ENCODE peak calls at places on chromosomes 4 and X, in six cellular contexts. Q is activated CD4-positive, alpha-beta T cell treated with anti-CD3 and anti-CD28 coated beads, Interleukin-2, amount 50 U/mL, for 1 hour; X is choroid plexus epithelial cell; K is SK-N-SH; W is stimulated activated effector memory CD8-positive, alpha-beta T cell treated with anti-CD3 and anti-CD28 coated beads, Interleukin-12 subunit alpha, Interleukin-12 subunit beta, amount 100 ng/mL, for 72 hours; S is NCI-H1048. F is an unnamed sample.
A peak's percentile ranks its signal among the peaks of the same experiment; 100 is the strongest.

GRCh38 chrX:97027384-97027922 is 143.7 kb downstream of the RPA4 start:
- DNase-seq in Q (no peak), X (peak; percentile 2), K (no peak), W (no peak), S (no peak), F (no peak)

GRCh38 chr4:92091335-92091734 is 212.4 kb upstream of the GRID2 start:
- DNase-seq in Q (no peak), X (peak; percentile 1), K (no peak), W (no peak), S (no peak), F (no peak)

GRCh38 chrX:129193357-129193756 is 329.9 kb downstream of the SMARCA1 start:
- DNase-seq in Q (no peak), X (no peak), K (no peak), W (no peak), S (no peak), F (no peak)

GRCh38 chrX:48864210-48864609 is 28.8 kb upstream of the PCSK1N start:
- DNase-seq in Q (no peak), X (peak; percentile 83), K (no peak), W (no peak), S (no peak), F (no peak)

GRCh38 chrX:153968754-153969124 is 2.9 kb downstream of the HCFC1 start:
- DNase-seq in Q (peak; percentile 46), X (no peak), K (no peak), W (no peak), S (no peak), F (peak; percentile 47)

GRCh38 chr4:125388653-125389052 is 73.9 kb downstream of the FAT4 start:
- DNase-seq in Q (no peak), X (peak; percentile 86), K (no peak), W (no peak), S (no peak), F (no peak)

GRCh38 chr4:105158837-105159236 is 12.2 kb downstream of the TET2 start:
- DNase-seq in Q (no peak), X (peak; percentile 67), K (no peak), W (no peak), S (peak; percentile 33), F (no peak)

GRCh38 chrX:11890843-11891514 is 132.9 kb downstream of the MSL3 start:
- DNase-seq in Q (no peak), X (no peak), K (no peak), W (no peak), S (no peak), F (no peak)

GRCh38 chr4:21697583-21697982 is 251.0 kb downstream of the KCNIP4 start:
- DNase-seq in Q (no peak), X (peak; percentile 60), K (peak; percentile 35), W (no peak), S (no peak), F (no peak)

GRCh38 chrX:111719426-111720210 is 38.6 kb downstream of the ALG13 start:
- DNase-seq in Q (no peak), X (peak; percentile 17), K (peak; percentile 2), W (no peak), S (no peak), F (no peak)

GRCh38 chr4:95107635-95108034 is 349.9 kb downstream of the BMPR1B start:
- DNase-seq in Q (no peak), X (peak; percentile 76), K (no peak), W (no peak), S (no peak), F (no peak)

GRCh38 chr4:89316931-89317366 is 9.3 kb upstream of the GPRIN3 start:
- DNase-seq in Q (peak; percentile 25), X (peak; percentile 77), K (no peak), W (no peak), S (no peak), F (peak; percentile 29)

GRCh38 chr4:85659626-85660213 is 184.8 kb downstream of the ARHGAP24 start:
- DNase-seq in Q (no peak), X (no peak), K (no peak), W (no peak), S (no peak), F (no peak)

GRCh38 chr4:121053601-121054143 is 18.7 kb downstream of the NDNF start:
- DNase-seq in Q (no peak), X (peak; percentile 18), K (no peak), W (no peak), S (no peak), F (no peak)

GRCh38 chr4:102620697-102621497 is 119.7 kb downstream of the NFKB1 start:
- DNase-seq in Q (no peak), X (peak; percentile 98), K (peak; percentile 33), W (no peak), S (peak; percentile 27), F (no peak)

GRCh38 chrX:40176256-40176978 is 78.7 kb upstream of the BCOR start:
- DNase-seq in Q (peak; percentile 73), X (peak; percentile 48), K (peak; percentile 74), W (peak; percentile 84), S (no peak), F (peak; percentile 81)

GRCh38 chr4:147482281-147482680 is 1.4 kb downstream of the EDNRA start:
- DNase-seq in Q (no peak), X (peak; percentile 40), K (no peak), W (no peak), S (no peak), F (no peak)

GRCh38 chr4:51849430-51849829 is 6.5 kb downstream of the DCUN1D4 start:
- DNase-seq in Q (no peak), X (no peak), K (no peak), W (no peak), S (no peak), F (no peak)

GRCh38 chr4:1837069-1837468 is 18.9 kb downstream of the LETM1 start:
- DNase-seq in Q (no peak), X (no peak), K (no peak), W (no peak), S (no peak), F (no peak)

GRCh38 chrX:71105638-71106037 is 902 bp downstream of the CXorf65 start:
- DNase-seq in Q (no peak), X (no peak), K (no peak), W (no peak), S (no peak), F (no peak)

GRCh38 chrX:110251961-110252360 is 65.9 kb downstream of the AMMECR1 start:
- DNase-seq in Q (no peak), X (no peak), K (no peak), W (no peak), S (no peak), F (no peak)

GRCh38 chrX:45614853-45615252 is 414.2 kb upstream of the DIPK2B start:
- DNase-seq in Q (no peak), X (no peak), K (no peak), W (no peak), S (no peak), F (no peak)

GRCh38 chrX:150454508-150455219 is 91.5 kb downstream of the MAMLD1 start:
- DNase-seq in Q (no peak), X (no peak), K (no peak), W (no peak), S (no peak), F (no peak)

GRCh38 chrX:37912797-37913196 is 65.4 kb upstream of the DYNLT3 start:
- DNase-seq in Q (no peak), X (no peak), K (no peak), W (no peak), S (no peak), F (no peak)

GRCh38 chr4:116925900-116926457 is 159.4 kb downstream of the TRAM1L1 start:
- DNase-seq in Q (no peak), X (peak; percentile 3), K (peak; percentile 69), W (no peak), S (no peak), F (no peak)

GRCh38 chrX:123909498-123909897 is 49.6 kb downstream of the XIAP start:
- DNase-seq in Q (no peak), X (peak; percentile 51), K (no peak), W (no peak), S (no peak), F (no peak)

GRCh38 chrX:153469811-153470410 is 465 bp downstream of the HAUS7 start:
- DNase-seq in Q (no peak), X (peak; percentile 33), K (peak; percentile 55), W (no peak), S (no peak), F (no peak)

GRCh38 chr4:27276322-27277073 is 415.9 kb downstream of the STIM2 start:
- DNase-seq in Q (no peak), X (no peak), K (no peak), W (no peak), S (no peak), F (no peak)

F was measured in naive thymus-derived CD8-positive, alpha-beta T cell.